ENCODE peak calls at places on chromosomes 16 and 17, in five cellular contexts. N is heart left ventricle; J is Peyer's patch; F is pancreas; H is CD8-positive, alpha-beta T cell. P is an unnamed sample. For H3K36me3, the result is how much of the 10 kb centered on the place peaks cover.

GRCh38 chr17:61805399-61805798 is 57.9 kb downstream of the BRIP1 start:
- DNase-seq in N (no peak), J (no peak), F (no peak), H (no peak), P (no peak)

GRCh38 chr17:66957951-66958579 is 6.4 kb upstream of the CACNG4 start:
- DNase-seq in N (no peak), J (no peak), F (no peak), H (no peak), P (no peak)

GRCh38 chr16:2753523-2754020 is 1.1 kb downstream of the SRRM2 start:
- DNase-seq in N (no peak), J (peak), F (no peak), H (no peak), P (no peak)

GRCh38 chr16:83615131-83615530 is 192.6 kb upstream of the HSBP1 start:
- DNase-seq in N (no peak), J (no peak), F (no peak), H (no peak), P (no peak)

GRCh38 chr16:69762843-69763556 is 868 bp downstream of the WWP2 start:
- DNase-seq in N (no peak), J (no peak), F (no peak), H (no peak), P (peak)

GRCh38 chr17:39737761-39738567 is at the start of gene GRB7:
- DNase-seq in N (no peak), J (peak), F (peak), H (no peak), P (peak)

GRCh38 chr16:67415872-67416793 is at the start of gene ZDHHC1:
- DNase-seq in N (peak), J (peak), F (peak), H (peak), P (peak)

GRCh38 chr17:57507828-57508227 is 237.3 kb downstream of the CCDC182 start:
- DNase-seq in N (no peak), J (no peak), F (no peak), H (no peak), P (no peak)

GRCh38 chr16:54816471-54816870 is 114.2 kb upstream of the IRX5 start:
- DNase-seq in N (no peak), J (no peak), F (no peak), H (no peak), P (no peak)

GRCh38 chr17:57605734-57606105 is 139.4 kb downstream of the CCDC182 start:
- DNase-seq in N (peak), J (no peak), F (peak), H (no peak), P (no peak)

GRCh38 chr17:2828396-2829038 is 32.3 kb downstream of the RAP1GAP2 start:
- DNase-seq in N (peak), J (peak), F (peak), H (peak), P (peak)

GRCh38 chr17:9813166-9813565 is 8.7 kb downstream of the GSG1L2 start:
- DNase-seq in N (no peak), J (no peak), F (no peak), H (no peak), P (no peak)

GRCh38 chr16:16075463-16076399 is 126.3 kb downstream of the ABCC1 start:
- DNase-seq in N (peak), J (no peak), F (no peak), H (no peak), P (peak)

GRCh38 chr16:65249768-65250167 is 127.9 kb upstream of the CDH11 start:
- DNase-seq in N (peak), J (no peak), F (no peak), H (no peak), P (peak)

GRCh38 chr17:57294629-57295501 is 38.5 kb downstream of the MSI2 start:
- DNase-seq in N (peak), J (no peak), F (no peak), H (peak), P (no peak)

GRCh38 chr17:37276475-37276874 is 99.3 kb upstream of the C17orf78 start:
- DNase-seq in N (no peak), J (no peak), F (no peak), H (no peak), P (no peak)

GRCh38 chr17:31877341-31877740 is 18.3 kb upstream of the COPRS start:
- DNase-seq in N (no peak), J (no peak), F (no peak), H (no peak), P (no peak)

GRCh38 chr17:28548417-28549130 is 3.9 kb downstream of the UNC119 start:
- DNase-seq in N (no peak), J (no peak), F (peak), H (no peak), P (no peak)

GRCh38 chr16:65098916-65099315 is 22.9 kb downstream of the CDH11 start:
- DNase-seq in N (no peak), J (no peak), F (no peak), H (no peak), P (no peak)

GRCh38 chr16:85225721-85226120 is 113.4 kb upstream of the CIBAR2 start:
- DNase-seq in N (no peak), J (no peak), F (no peak), H (no peak), P (no peak)

GRCh38 chr17:68903294-68903693 is 51.9 kb downstream of the ABCA8 start:
- DNase-seq in N (no peak), J (no peak), F (no peak), H (no peak), P (no peak)

GRCh38 chr16:31491778-31492418 is 9.0 kb downstream of the SLC5A2 start:
- DNase-seq in N (no peak), J (no peak), F (no peak), H (no peak), P (no peak)

GRCh38 chr16:14289692-14290340 is 218.7 kb downstream of the MRTFB start:
- DNase-seq in N (no peak), J (no peak), F (no peak), H (no peak), P (no peak)

GRCh38 chr17:21165922-21166598 is 39.3 kb downstream of the DHRS7B start:
- DNase-seq in N (peak), J (no peak), F (no peak), H (no peak), P (no peak)

GRCh38 chr17:9475259-9475658 is 100.4 kb downstream of the STX8 start:
- DNase-seq in N (no peak), J (no peak), F (no peak), H (no peak), P (no peak)

GRCh38 chr16:46762583-46762982 is 14.4 kb upstream of the MYLK3 start:
- DNase-seq in N (no peak), J (no peak), F (no peak), H (no peak), P (no peak)

GRCh38 chr16:8555400-8555799 is 34.9 kb downstream of the TMEM114 start:
- DNase-seq in N (no peak), J (no peak), F (no peak), H (no peak), P (no peak)

GRCh38 chr17:1241904-1242303 is 28.3 kb upstream of the BHLHA9 start:
- DNase-seq in N (no peak), J (no peak), F (no peak), H (no peak), P (no peak)

GRCh38 chr17:8125947-8126305 is 2.0 kb upstream of the HES7 start:
- DNase-seq in N (no peak), J (no peak), F (no peak), H (no peak), P (peak)

GRCh38 chr17:39628655-39629493 is 2.1 kb downstream of the PPP1R1B start:
- DNase-seq in N (no peak), J (peak), F (peak), H (no peak), P (peak)

GRCh38 chr16:84314814-84315213 is 20.1 kb downstream of the WFDC1 start:
- DNase-seq in N (no peak), J (no peak), F (no peak), H (no peak), P (no peak)

GRCh38 chr17:44439168-44439567 is 49.7 kb upstream of the ITGA2B start:
- DNase-seq in N (no peak), J (no peak), F (no peak), H (no peak), P (no peak)
- H3K36me3 ChIP-seq in N (under half), J (under half), F (under half), H (under half), P (under half)

GRCh38 chr16:56268799-56269198 is 77.5 kb downstream of the GNAO1 start:
- DNase-seq in N (no peak), J (no peak), F (no peak), H (no peak), P (no peak)

GRCh38 chr16:56267888-56268287 is 76.6 kb downstream of the GNAO1 start:
- DNase-seq in N (no peak), J (no peak), F (no peak), H (no peak), P (no peak)

GRCh38 chr16:56269276-56269675 is 78.0 kb downstream of the GNAO1 start:
- DNase-seq in N (no peak), J (no peak), F (no peak), H (no peak), P (no peak)

GRCh38 chr16:56270828-56271227 is 79.5 kb downstream of the GNAO1 start:
- DNase-seq in N (no peak), J (no peak), F (no peak), H (no peak), P (no peak)

DNA sequence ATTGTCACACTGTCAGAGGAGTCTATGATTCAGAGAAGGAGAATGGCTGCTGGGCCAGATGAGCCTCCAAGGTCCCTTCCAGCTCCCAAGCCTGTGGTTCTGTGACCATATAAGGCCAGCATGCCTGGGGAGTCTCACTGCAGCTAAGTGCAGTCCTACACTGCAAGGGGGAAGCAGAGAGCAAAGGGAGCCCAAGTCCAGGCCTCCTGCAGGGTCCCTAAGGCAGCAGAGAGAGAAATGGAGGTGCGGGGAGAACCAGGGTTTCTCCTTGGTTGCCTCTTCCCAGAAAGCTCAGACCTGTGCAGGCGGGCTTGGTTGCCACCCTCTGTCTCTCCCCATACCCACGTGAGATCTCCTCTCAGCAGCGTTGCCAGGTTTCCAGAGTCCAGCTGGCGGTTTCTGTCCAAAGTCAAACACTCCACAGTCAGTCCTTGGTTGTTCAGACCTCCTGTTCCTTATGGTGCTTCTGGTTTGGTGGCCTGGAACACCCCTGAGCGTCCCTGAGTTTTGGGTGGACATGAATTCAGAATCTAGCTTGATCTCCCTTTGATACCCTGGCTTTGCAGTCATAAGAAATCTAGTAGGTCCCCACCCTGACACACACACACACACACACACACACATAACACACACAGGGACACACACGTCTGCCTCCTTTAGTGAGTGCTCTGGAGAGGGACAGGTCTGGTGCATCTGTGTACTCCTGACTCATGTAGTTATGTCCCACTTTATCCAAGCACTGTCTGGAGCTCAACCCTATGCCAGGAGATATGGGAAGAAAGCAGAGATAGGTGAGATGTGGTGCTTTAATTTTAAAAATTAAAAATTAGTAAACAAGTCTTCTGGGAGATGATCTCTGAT is 78.8 kb downstream of the GNAO1 start:
- DNase-seq in N (peak), J (no peak), F (no peak), H (no peak), P (no peak)
- TF ChIP-seq CTCF in N (no peak), J (no peak), F (no peak), H (no peak), P (no peak)

GRCh38 chr17:49213803-49214202 is 3.3 kb downstream of the ABI3 start:
- DNase-seq in N (no peak), J (no peak), F (no peak), H (no peak), P (no peak)

GRCh38 chr17:49214665-49215360 is 4.3 kb downstream of the ABI3 start:
- DNase-seq in N (no peak), J (no peak), F (peak), H (no peak), P (no peak)

GRCh38 chr17:49209061-49209571 is 1.3 kb downstream of the GNGT2 start:
- DNase-seq in N (no peak), J (no peak), F (no peak), H (peak), P (no peak)

GRCh38 chr17:49213399-49213798 is 2.9 kb downstream of the ABI3 start:
- DNase-seq in N (no peak), J (no peak), F (no peak), H (no peak), P (no peak)

DNA sequence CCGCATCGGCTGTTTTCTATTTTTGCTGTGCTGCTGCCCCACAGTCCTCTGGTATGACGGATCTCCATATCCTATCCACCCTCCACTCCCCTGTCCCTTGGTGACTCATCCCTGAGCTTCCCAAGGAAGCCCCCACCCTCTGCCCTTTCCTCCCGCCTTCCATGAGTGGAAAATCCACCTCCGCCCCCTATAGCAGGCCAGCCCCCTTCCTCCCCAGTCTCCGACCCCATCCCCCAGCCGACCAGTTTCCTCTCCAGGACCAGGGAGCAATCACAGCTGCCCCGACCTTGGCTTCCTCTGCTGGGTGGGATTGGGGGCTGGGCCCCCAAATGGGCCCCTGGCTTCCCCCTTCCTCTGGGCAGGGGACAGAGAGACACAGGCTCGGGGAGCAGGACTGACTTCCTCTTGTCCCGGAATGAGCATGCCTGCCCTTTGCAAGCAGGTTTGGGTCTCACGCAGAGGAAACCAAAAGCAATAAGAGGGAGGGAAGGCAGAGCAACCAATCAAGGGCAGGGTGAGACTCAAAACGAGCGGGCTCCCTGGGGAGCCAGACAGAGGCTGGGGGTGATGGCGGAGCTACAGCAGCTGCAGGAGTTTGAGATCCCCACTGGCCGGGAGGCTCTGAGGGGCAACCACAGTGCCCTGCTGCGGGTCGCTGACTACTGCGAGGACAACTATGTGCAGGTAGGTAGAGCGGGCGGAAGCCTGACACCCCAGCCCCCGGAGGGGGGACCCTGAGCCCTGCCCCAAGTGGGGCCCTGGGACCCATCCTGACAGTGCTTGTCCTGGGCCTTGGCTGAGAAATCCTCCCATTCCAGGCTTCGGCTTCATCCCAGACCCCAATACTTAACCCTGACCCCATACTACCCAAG is at the start of the genes ABI3 and GNGT2:
- DNase-seq in N (peak), J (no peak), F (no peak), H (peak), P (peak)
- H3K4me3 ChIP-seq in N (peak), J (peak), F (no peak), H (peak), P (peak)

GRCh38 chr17:19382581-19383444 is 4.2 kb downstream of the MFAP4 start:
- DNase-seq in N (peak), J (no peak), F (no peak), H (no peak), P (no peak)

GRCh38 chr17:19386974-19387920 is at the start of gene MFAP4:
- DNase-seq in N (peak), J (no peak), F (no peak), H (no peak), P (peak)

GRCh38 chr17:19386276-19386863 is 620 bp downstream of the MFAP4 start:
- DNase-seq in N (peak), J (no peak), F (no peak), H (no peak), P (no peak)

GRCh38 chr17:19383681-19384470 is 3.1 kb downstream of the MFAP4 start:
- DNase-seq in N (peak), J (no peak), F (no peak), H (no peak), P (no peak)

DNA sequence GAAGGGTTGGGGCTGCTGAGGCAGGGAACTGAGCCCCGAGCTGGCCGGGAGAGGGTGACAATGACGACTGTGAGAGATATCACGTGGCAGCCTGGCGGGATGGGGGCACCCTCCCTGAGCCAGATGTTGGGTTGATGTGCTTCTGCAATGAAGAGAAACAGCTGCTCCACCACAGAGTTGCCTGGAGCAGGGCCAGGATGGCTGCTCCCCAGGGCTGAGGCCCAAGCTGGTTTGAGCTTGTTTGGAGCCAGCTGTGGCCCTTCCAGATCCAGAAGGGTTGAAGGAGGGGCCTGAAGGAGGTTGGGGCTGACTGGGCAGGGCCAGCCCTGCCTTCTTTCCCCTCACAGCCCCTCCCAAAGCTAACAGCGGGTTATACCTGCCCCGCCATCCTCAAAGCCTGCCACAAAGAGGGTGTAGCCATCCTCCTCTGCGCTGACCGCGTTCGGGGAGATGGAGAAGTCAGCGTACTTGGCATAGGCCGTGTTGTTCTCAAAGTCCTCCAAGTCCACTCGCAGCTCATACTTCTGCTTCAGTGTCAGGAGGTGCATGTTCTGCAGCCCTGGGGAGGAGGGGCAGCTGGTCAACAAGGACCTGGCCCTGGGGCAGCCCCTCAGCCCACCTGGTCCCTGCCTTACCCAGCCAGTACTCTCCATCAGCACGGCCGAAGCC is 2.1 kb downstream of the MFAP4 start:
- DNase-seq in N (peak), J (no peak), F (no peak), H (no peak), P (peak)
- H3K36me3 ChIP-seq in N (under half), J (under half), F (under half), H (under half), P (under half)

GRCh38 chr16:4612474-4612931 is 2.2 kb downstream of the UBALD1 start:
- DNase-seq in N (no peak), J (no peak), F (no peak), H (no peak), P (no peak)
- TF ChIP-seq CTCF in N (no peak), J (no peak), F (no peak), H (no peak), P (no peak)

DNA sequence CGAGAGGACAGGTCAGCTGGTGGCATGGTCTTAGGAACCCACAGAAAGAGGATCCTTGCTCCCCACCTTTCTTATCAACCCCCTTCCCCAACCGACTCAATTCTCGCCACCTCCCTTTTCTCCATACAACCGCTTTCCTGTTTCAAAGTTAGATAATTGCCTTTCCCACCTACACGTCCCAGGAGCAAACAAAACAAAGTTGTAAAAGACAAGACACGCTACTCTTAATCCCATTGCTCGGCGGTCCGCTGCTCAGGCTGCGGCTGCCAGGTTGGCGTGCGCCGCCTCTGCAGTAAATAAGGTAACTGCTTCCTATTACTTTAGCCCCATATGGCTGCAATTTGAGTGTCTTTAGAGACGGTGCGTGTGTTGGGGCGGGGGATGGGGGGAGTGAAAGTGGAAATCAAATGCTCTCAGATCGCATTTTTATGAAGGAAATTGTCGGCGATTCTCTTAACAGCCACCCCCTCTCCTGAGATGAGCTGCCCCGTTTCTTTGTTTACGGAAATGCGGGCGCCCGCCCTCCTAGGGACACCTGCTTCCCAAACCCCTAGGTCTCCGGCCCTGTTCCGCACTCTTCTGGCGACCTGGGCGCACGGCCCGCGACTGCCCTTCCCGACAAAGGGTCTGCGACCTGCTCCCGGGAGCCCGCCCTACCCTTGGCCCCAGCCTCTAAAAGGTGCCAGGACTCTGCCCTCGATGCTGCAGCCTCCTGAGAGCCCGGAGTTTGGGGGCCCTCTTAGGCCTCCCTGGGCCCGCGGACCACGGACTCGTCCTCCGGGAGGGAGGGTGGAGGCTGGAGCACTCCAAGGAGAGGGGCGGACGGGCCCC is 3.7 kb upstream of the CBX8 start:
- DNase-seq in N (no peak), J (peak), F (peak), H (no peak), P (peak)
- H3K4me3 ChIP-seq in N (no peak), J (peak), F (peak), H (no peak), P (peak)

GRCh38 chr17:78223765-78224164 is 7.7 kb upstream of the TMEM235 start:
- DNase-seq in N (no peak), J (no peak), F (no peak), H (no peak), P (no peak)
- H3K36me3 ChIP-seq in N (under half), J (under half), F (under half), H (under half), P (under half)

P was measured in colonic mucosa.